ENCODE peak calls at places on chromosomes 7 and 10, in five cellular contexts. One of them, this sample, is unnamed. For H3K4me1, the result is how much of the 10 kb centered on the place peaks cover.

GRCh38 chr10:23693895-23694294 is 255.0 kb downstream of the OTUD1 start:
- DNase-seq in heart right ventricle: no peak
- DNase-seq in right lobe of liver: no peak
- DNase-seq in CD8-positive, alpha-beta T cell: no peak
- DNase-seq in ovary: no peak
- DNase-seq in this sample: no peak

GRCh38 chr10:75935650-75936400 is 504.4 kb downstream of the LRMDA start:
- DNase-seq in ovary: no peak
- DNase-seq in heart right ventricle: no peak
- DNase-seq in right lobe of liver: no peak
- DNase-seq in CD8-positive, alpha-beta T cell: no peak
- DNase-seq in this sample: no peak

GRCh38 chr7:70419816-70420215 is 712.1 kb upstream of the GALNT17 start:
- DNase-seq in ovary: no peak
- DNase-seq in right lobe of liver: no peak
- DNase-seq in heart right ventricle: no peak
- DNase-seq in CD8-positive, alpha-beta T cell: no peak
- DNase-seq in this sample: no peak

GRCh38 chr7:47292832-47293309 is 289.0 kb downstream of the TNS3 start:
- DNase-seq in CD8-positive, alpha-beta T cell: no peak
- DNase-seq in right lobe of liver: no peak
- DNase-seq in ovary: no peak
- DNase-seq in heart right ventricle: no peak
- DNase-seq in this sample: no peak

GRCh38 chr10:22228167-22228938 is 10.5 kb upstream of the EBLN1 start:
- DNase-seq in CD8-positive, alpha-beta T cell: no peak
- DNase-seq in right lobe of liver: no peak
- DNase-seq in heart right ventricle: no peak
- DNase-seq in ovary: no peak
- DNase-seq in this sample: no peak

GRCh38 chr10:119368991-119369869 is 161.9 kb downstream of the GRK5 start:
- DNase-seq in ovary: peak
- DNase-seq in CD8-positive, alpha-beta T cell: no peak
- DNase-seq in right lobe of liver: no peak
- DNase-seq in heart right ventricle: no peak
- DNase-seq in this sample: no peak

GRCh38 chr10:95245425-95246055 is 45.3 kb downstream of the PDLIM1 start:
- DNase-seq in heart right ventricle: no peak
- DNase-seq in ovary: no peak
- DNase-seq in CD8-positive, alpha-beta T cell: no peak
- DNase-seq in right lobe of liver: no peak
- DNase-seq in this sample: no peak

GRCh38 chr7:95859434-95859833 is 87.1 kb downstream of the DYNC1I1 start:
- DNase-seq in heart right ventricle: no peak
- DNase-seq in CD8-positive, alpha-beta T cell: no peak
- DNase-seq in right lobe of liver: no peak
- DNase-seq in ovary: no peak
- DNase-seq in this sample: no peak

GRCh38 chr10:26637521-26638275 is 59.8 kb upstream of the PDSS1 start:
- DNase-seq in CD8-positive, alpha-beta T cell: no peak
- DNase-seq in right lobe of liver: no peak
- DNase-seq in heart right ventricle: no peak
- DNase-seq in ovary: no peak
- DNase-seq in this sample: no peak

GRCh38 chr7:95980073-95980655 is 207.8 kb downstream of the DYNC1I1 start:
- DNase-seq in CD8-positive, alpha-beta T cell: no peak
- DNase-seq in right lobe of liver: no peak
- DNase-seq in ovary: no peak
- DNase-seq in heart right ventricle: no peak
- DNase-seq in this sample: no peak

GRCh38 chr7:146960747-146961416 is 844.3 kb downstream of the CNTNAP2 start:
- DNase-seq in ovary: no peak
- DNase-seq in heart right ventricle: no peak
- DNase-seq in CD8-positive, alpha-beta T cell: no peak
- DNase-seq in right lobe of liver: no peak
- DNase-seq in this sample: no peak

GRCh38 chr10:118307768-118308347 is 34.3 kb downstream of the FAM204A start:
- DNase-seq in heart right ventricle: no peak
- DNase-seq in ovary: no peak
- DNase-seq in CD8-positive, alpha-beta T cell: no peak
- DNase-seq in right lobe of liver: no peak
- DNase-seq in this sample: no peak

GRCh38 chr10:70212879-70213278 is 20.4 kb downstream of the PPA1 start:
- DNase-seq in ovary: no peak
- DNase-seq in CD8-positive, alpha-beta T cell: no peak
- DNase-seq in heart right ventricle: no peak
- DNase-seq in right lobe of liver: no peak
- DNase-seq in this sample: no peak

GRCh38 chr10:84902549-84902948 is 574.2 kb downstream of the CCSER2 start:
- DNase-seq in CD8-positive, alpha-beta T cell: no peak
- DNase-seq in ovary: no peak
- DNase-seq in right lobe of liver: no peak
- DNase-seq in heart right ventricle: no peak
- DNase-seq in this sample: no peak

GRCh38 chr7:2607913-2608899 is 23.6 kb upstream of the TTYH3 start:
- DNase-seq in heart right ventricle: no peak
- DNase-seq in ovary: no peak
- DNase-seq in CD8-positive, alpha-beta T cell: no peak
- DNase-seq in right lobe of liver: no peak
- DNase-seq in this sample: no peak

GRCh38 chr7:22025075-22025474 is 79.4 kb upstream of the CDCA7L start:
- DNase-seq in CD8-positive, alpha-beta T cell: no peak
- DNase-seq in heart right ventricle: no peak
- DNase-seq in ovary: no peak
- DNase-seq in right lobe of liver: no peak
- DNase-seq in this sample: no peak

GRCh38 chr10:38094923-38095574 is 912 bp downstream of the ZNF37A start:
- DNase-seq in heart right ventricle: peak
- DNase-seq in right lobe of liver: no peak
- DNase-seq in ovary: no peak
- DNase-seq in CD8-positive, alpha-beta T cell: no peak
- DNase-seq in this sample: no peak

GRCh38 chr7:36796850-36797618 is 72.7 kb upstream of the AOAH start:
- DNase-seq in ovary: no peak
- DNase-seq in CD8-positive, alpha-beta T cell: no peak
- DNase-seq in right lobe of liver: peak
- DNase-seq in heart right ventricle: no peak
- DNase-seq in this sample: no peak

GRCh38 chr7:81449105-81449504 is 320.7 kb downstream of the HGF start:
- DNase-seq in ovary: no peak
- DNase-seq in right lobe of liver: no peak
- DNase-seq in heart right ventricle: no peak
- DNase-seq in CD8-positive, alpha-beta T cell: no peak
- DNase-seq in this sample: no peak

GRCh38 chr7:132771301-132771730 is 195.0 kb upstream of the PLXNA4 start:
- DNase-seq in heart right ventricle: no peak
- DNase-seq in right lobe of liver: no peak
- DNase-seq in ovary: no peak
- DNase-seq in CD8-positive, alpha-beta T cell: peak
- DNase-seq in this sample: no peak

GRCh38 chr10:133275683-133276092 is 980 bp downstream of the ADAM8 start:
- DNase-seq in ovary: no peak
- DNase-seq in heart right ventricle: no peak
- DNase-seq in CD8-positive, alpha-beta T cell: no peak
- DNase-seq in right lobe of liver: no peak
- DNase-seq in this sample: no peak
- H3K4me1 ChIP-seq in ovary: under half
- H3K4me1 ChIP-seq in heart right ventricle: half or more
- H3K4me1 ChIP-seq in CD8-positive, alpha-beta T cell: under half
- H3K4me1 ChIP-seq in right lobe of liver: under half
- H3K4me1 ChIP-seq in this sample: under half

DNA sequence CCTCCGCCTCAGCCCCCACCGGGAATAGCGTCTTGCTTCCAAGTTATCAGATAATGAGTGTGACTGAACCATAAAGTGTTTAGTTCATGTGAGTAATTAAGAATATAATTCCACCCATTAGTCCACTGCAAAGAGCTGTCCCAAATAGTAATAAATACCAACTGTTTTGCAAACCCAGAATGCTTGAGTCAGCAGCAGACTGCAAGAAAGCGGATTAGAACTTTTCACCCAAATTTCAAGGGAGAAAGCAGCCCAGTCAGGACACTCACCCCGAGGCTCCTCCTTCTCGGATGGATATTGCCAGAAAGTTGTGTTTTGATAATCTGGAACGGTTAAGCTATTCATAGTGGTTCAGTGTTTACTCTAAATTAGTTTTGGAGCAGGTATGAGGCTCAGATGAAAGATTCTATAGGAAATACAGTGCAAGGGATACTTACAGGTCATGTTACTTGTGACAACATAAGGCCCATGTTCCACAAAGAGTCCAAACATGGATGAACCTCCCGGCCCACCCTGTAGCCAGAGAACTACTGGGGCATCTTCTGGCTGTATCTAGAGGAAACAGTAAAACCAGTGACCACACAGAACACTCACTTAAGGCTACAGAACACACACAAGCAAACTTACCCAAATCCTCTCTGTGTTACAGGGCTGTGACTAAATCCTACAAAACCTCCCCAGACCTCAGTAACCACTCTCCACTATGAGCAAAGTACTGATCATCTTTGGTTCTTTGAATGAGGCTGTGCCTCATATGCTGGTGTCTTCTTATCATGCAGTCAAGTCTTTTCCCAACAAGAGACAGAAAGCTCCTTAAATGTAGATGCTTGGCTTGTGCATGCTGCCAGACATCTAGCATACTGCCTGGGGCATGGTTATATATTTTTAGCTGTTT is 50.4 kb downstream of the CPVL start:
- DNase-seq in ovary: no peak
- DNase-seq in heart right ventricle: no peak
- DNase-seq in right lobe of liver: no peak
- DNase-seq in CD8-positive, alpha-beta T cell: no peak
- DNase-seq in this sample: no peak
- TF ChIP-seq CTCF in ovary: no peak
- TF ChIP-seq CTCF in heart right ventricle: no peak
- TF ChIP-seq CTCF in right lobe of liver: no peak
- TF ChIP-seq CTCF in CD8-positive, alpha-beta T cell: no peak
- TF ChIP-seq CTCF in this sample: no peak

DNA sequence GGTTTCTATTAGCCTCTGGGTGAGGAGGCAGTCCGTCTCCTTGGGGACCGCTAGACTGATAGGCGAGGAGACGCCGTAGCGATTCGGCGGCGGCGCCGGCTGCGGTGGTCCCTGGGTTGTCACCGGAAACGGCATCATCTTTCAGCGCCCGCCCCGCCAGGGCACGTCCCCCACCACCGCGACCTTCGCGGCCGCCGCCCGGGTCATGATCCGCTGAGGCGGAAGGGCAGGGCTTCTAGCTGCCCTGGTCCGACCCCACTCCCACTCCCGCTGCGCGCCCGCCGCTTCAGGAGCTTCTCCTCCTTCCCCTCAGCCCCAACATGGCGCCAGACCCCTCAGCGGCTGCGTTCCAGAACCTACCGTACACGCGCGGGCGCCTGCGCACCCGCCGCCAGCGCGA is at the start of gene PAPOLB:
- DNase-seq in CD8-positive, alpha-beta T cell: peak
- DNase-seq in right lobe of liver: no peak
- DNase-seq in ovary: no peak
- DNase-seq in heart right ventricle: no peak
- DNase-seq in this sample: no peak
- H3K4me3 ChIP-seq in CD8-positive, alpha-beta T cell: peak
- H3K4me3 ChIP-seq in right lobe of liver: peak
- H3K4me3 ChIP-seq in ovary: peak
- H3K4me3 ChIP-seq in heart right ventricle: peak
- H3K4me3 ChIP-seq in this sample: peak

GRCh38 chr7:937851-938484 is 16.5 kb downstream of the ADAP1 start:
- DNase-seq in CD8-positive, alpha-beta T cell: no peak
- DNase-seq in ovary: no peak
- DNase-seq in heart right ventricle: peak
- DNase-seq in right lobe of liver: peak
- DNase-seq in this sample: peak

GRCh38 chr7:932651-932975 is 21.9 kb downstream of the ADAP1 start:
- DNase-seq in CD8-positive, alpha-beta T cell: no peak
- DNase-seq in ovary: no peak
- DNase-seq in right lobe of liver: no peak
- DNase-seq in heart right ventricle: peak
- DNase-seq in this sample: peak

GRCh38 chr7:936131-937054 is 18.1 kb downstream of the ADAP1 start:
- DNase-seq in right lobe of liver: peak
- DNase-seq in heart right ventricle: peak
- DNase-seq in ovary: no peak
- DNase-seq in CD8-positive, alpha-beta T cell: no peak
- DNase-seq in this sample: peak

GRCh38 chr7:934469-935320 is 19.8 kb downstream of the ADAP1 start:
- DNase-seq in ovary: no peak
- DNase-seq in right lobe of liver: peak
- DNase-seq in CD8-positive, alpha-beta T cell: no peak
- DNase-seq in heart right ventricle: peak
- DNase-seq in this sample: peak

GRCh38 chr7:935321-936130 is 19.0 kb downstream of the ADAP1 start:
- DNase-seq in right lobe of liver: peak
- DNase-seq in ovary: no peak
- DNase-seq in heart right ventricle: peak
- DNase-seq in CD8-positive, alpha-beta T cell: no peak
- DNase-seq in this sample: peak
- H3K4me1 ChIP-seq in right lobe of liver: under half
- H3K4me1 ChIP-seq in ovary: under half
- H3K4me1 ChIP-seq in heart right ventricle: under half
- H3K4me1 ChIP-seq in CD8-positive, alpha-beta T cell: under half
- H3K4me1 ChIP-seq in this sample: under half

GRCh38 chr10:86359111-86359510 is 7.5 kb downstream of the GRID1 start:
- DNase-seq in heart right ventricle: no peak
- DNase-seq in right lobe of liver: peak
- DNase-seq in ovary: no peak
- DNase-seq in CD8-positive, alpha-beta T cell: no peak
- DNase-seq in this sample: no peak
- TF ChIP-seq CTCF in heart right ventricle: no peak
- TF ChIP-seq CTCF in right lobe of liver: no peak
- TF ChIP-seq CTCF in ovary: no peak
- TF ChIP-seq CTCF in CD8-positive, alpha-beta T cell: no peak
- TF ChIP-seq CTCF in this sample: no peak

This sample was measured in lower lobe of right lung.